ENCODE peak calls at places on chromosomes 16 and 17, in eight cellular contexts. K, Q, U, N, R, H, C and B are unnamed samples.

GRCh38 chr16:52466998-52467397 is 79.9 kb downstream of the TOX3 start:
- DNase-seq in K (no peak), R (no peak), Q (no peak), C (no peak), H (no peak), U (no peak), N (no peak), B (no peak)

GRCh38 chr17:63425478-63425877 is 20.6 kb downstream of the CYB561 start:
- DNase-seq in C (peak), K (peak), U (peak), Q (peak), N (peak), R (no peak), H (no peak), B (no peak)

GRCh38 chr17:7914771-7915610 is 1.1 kb downstream of the RNF227 start:
- DNase-seq in U (no peak), Q (no peak), C (no peak), R (no peak), H (no peak), N (peak), K (no peak), B (no peak)

GRCh38 chr16:87648698-87649487 is 46.6 kb downstream of the JPH3 start:
- DNase-seq in R (no peak), U (no peak), Q (no peak), C (no peak), N (no peak), H (no peak), K (no peak), B (no peak)

GRCh38 chr17:50101346-50102163 is 6.4 kb downstream of the PDK2 start:
- DNase-seq in R (peak), C (no peak), U (peak), K (peak), Q (no peak), N (peak), H (no peak), B (no peak)

GRCh38 chr17:77957869-77958715 is at the start of gene TNRC6C:
- DNase-seq in N (peak), Q (peak), C (peak), H (peak), R (peak), K (peak), U (peak), B (peak)

GRCh38 chr17:9537177-9537776 is 38.3 kb downstream of the STX8 start:
- DNase-seq in R (no peak), U (peak), H (no peak), K (no peak), N (no peak), C (no peak), Q (no peak), B (no peak)

GRCh38 chr17:6677158-6677831 is 25.7 kb downstream of the C17orf100 start:
- DNase-seq in U (no peak), R (peak), N (peak), H (no peak), Q (no peak), C (no peak), K (no peak), B (no peak)

GRCh38 chr17:4518901-4519300 is 20.2 kb downstream of the SPNS2 start:
- DNase-seq in N (no peak), U (no peak), R (no peak), H (no peak), Q (no peak), C (no peak), K (no peak), B (no peak)

GRCh38 chr17:3843935-3844516 is 2.0 kb downstream of the NCBP3 start:
- DNase-seq in N (peak), R (no peak), K (peak), H (no peak), C (no peak), U (peak), Q (peak), B (no peak)

GRCh38 chr16:54285414-54286066 is 1.0 kb downstream of the IRX3 start:
- DNase-seq in U (peak), R (peak), C (no peak), Q (no peak), K (no peak), H (no peak), N (peak), B (no peak)

GRCh38 chr17:4272213-4272975 is 8.6 kb upstream of the ANKFY1 start:
- DNase-seq in U (no peak), Q (no peak), N (no peak), H (no peak), K (no peak), C (no peak), R (no peak), B (no peak)

GRCh38 chr17:4733073-4733531 is 1.9 kb downstream of the MED11 start:
- DNase-seq in R (no peak), C (no peak), H (no peak), K (no peak), U (peak), N (no peak), Q (no peak), B (no peak)

GRCh38 chr16:87327798-87328495 is 10.8 kb upstream of the C16orf95 start:
- DNase-seq in H (no peak), N (no peak), U (no peak), Q (no peak), K (no peak), C (no peak), R (peak), B (no peak)